ENCODE peak calls at places on chromosome 18, in eight cellular contexts. N is AG04450, Q is OCI-LY7, B is Caki2, D is NCI-H446 treated with DMSO at 0.1 percent for 48 hours, U is naive B cell, G is adrenal gland, T is astrocyte of the spinal cord. C is an unnamed sample.

GRCh38 chr18:79380816-79381806 is 14.6 kb upstream of the NFATC1 start:
- DNase-seq in N (no peak), Q (peak; percentile 50), B (peak; percentile 19), D (no peak), U (peak; percentile 66), G (peak; percentile 69), T (peak; percentile 37), C (peak; percentile 56)

GRCh38 chr18:36821681-36822080 is 7.1 kb downstream of the TPGS2 start:
- DNase-seq in N (no peak), Q (no peak), B (no peak), D (no peak), U (no peak), G (no peak), T (no peak), C (no peak)

GRCh38 chr18:78390348-78390929 is 589.2 kb upstream of the SALL3 start:
- DNase-seq in N (no peak), Q (no peak), B (no peak), D (no peak), U (no peak), G (no peak), T (no peak), C (no peak)

GRCh38 chr18:79393626-79394401 is 1.9 kb upstream of the NFATC1 start:
- DNase-seq in N (peak; percentile 20), Q (peak; percentile 17), B (peak; percentile 89), D (no peak), U (peak; percentile 45), G (peak; percentile 86), T (peak; percentile 88), C (peak; percentile 84)

GRCh38 chr18:29960539-29960938 is 1082.0 kb downstream of the DSC3 start:
- DNase-seq in N (no peak), Q (no peak), B (no peak), D (no peak), U (no peak), G (no peak), T (no peak), C (no peak)

GRCh38 chr18:5890261-5890605 is 5.1 kb downstream of the TMEM200C start:
- DNase-seq in N (no peak), Q (no peak), B (peak; percentile 15), D (no peak), U (no peak), G (peak; percentile 56), T (no peak), C (no peak)

GRCh38 chr18:77297919-77298571 is 48.4 kb downstream of the GALR1 start:
- DNase-seq in N (no peak), Q (no peak), B (no peak), D (no peak), U (no peak), G (no peak), T (no peak), C (no peak)

GRCh38 chr18:11986061-11986460 is 4.8 kb downstream of the IMPA2 start:
- DNase-seq in N (no peak), Q (no peak), B (no peak), D (no peak), U (no peak), G (no peak), T (no peak), C (no peak)

GRCh38 chr18:61394983-61395382 is 61.8 kb downstream of the CDH20 start:
- DNase-seq in N (no peak), Q (no peak), B (no peak), D (no peak), U (no peak), G (no peak), T (no peak), C (peak; percentile 26)

GRCh38 chr18:6994053-6994452 is 123.5 kb downstream of the LAMA1 start:
- DNase-seq in N (no peak), Q (no peak), B (no peak), D (no peak), U (no peak), G (no peak), T (no peak), C (peak; percentile 19)

GRCh38 chr18:70172225-70172624 is 33.3 kb downstream of the RTTN start:
- DNase-seq in N (no peak), Q (no peak), B (no peak), D (no peak), U (no peak), G (no peak), T (peak; percentile 32), C (peak; percentile 63)

GRCh38 chr18:39969813-39970494 is 1985.1 kb upstream of the PIK3C3 start:
- DNase-seq in N (no peak), Q (no peak), B (no peak), D (no peak), U (no peak), G (no peak), T (peak; percentile 13), C (peak; percentile 9)

GRCh38 chr18:12281861-12282260 is 26.2 kb upstream of the TUBB6 start:
- DNase-seq in N (no peak), Q (no peak), B (no peak), D (no peak), U (no peak), G (no peak), T (no peak), C (no peak)

GRCh38 chr18:58064406-58064998 is 20.5 kb downstream of the NEDD4L start:
- DNase-seq in N (no peak), Q (no peak), B (no peak), D (no peak), U (no peak), G (no peak), T (no peak), C (no peak)

GRCh38 chr18:79384151-79384807 is 11.5 kb upstream of the NFATC1 start:
- DNase-seq in N (no peak), Q (no peak), B (no peak), D (no peak), U (no peak), G (no peak), T (no peak), C (no peak)

GRCh38 chr18:70234667-70235459 is 29.4 kb upstream of the RTTN start:
- DNase-seq in N (no peak), Q (no peak), B (no peak), D (no peak), U (no peak), G (peak; percentile 19), T (no peak), C (peak; percentile 22)

C was measured in choroid plexus epithelial cell.